ENCODE peak calls at places on chromosome 14, in four cellular contexts. T, U, R and M are unnamed samples.

GRCh38 chr14:64442300-64442988 is 22.9 kb upstream of the AKAP5 start:
- DNase-seq in T (peak; percentile 56), U (no peak), R (no peak), M (no peak)

GRCh38 chr14:91866061-91866460 is 1.3 kb downstream of the TC2N start:
- DNase-seq in T (peak; percentile 49), U (no peak), R (no peak), M (no peak)

GRCh38 chr14:68386950-68387779 is 405.7 kb downstream of the ZFP36L1 start:
- DNase-seq in T (peak; percentile 76), U (no peak), R (no peak), M (no peak)

GRCh38 chr14:63290741-63291286 is 27.9 kb downstream of the GPHB5 start:
- DNase-seq in T (peak; percentile 79), U (no peak), R (no peak), M (no peak)

GRCh38 chr14:36221097-36221496 is 44.6 kb upstream of the PTCSC3 start:
- DNase-seq in T (no peak), U (no peak), R (peak; percentile 72), M (no peak)

GRCh38 chr14:104428860-104429259 is 150.7 kb upstream of the C14orf180 start:
- DNase-seq in T (no peak), U (no peak), R (no peak), M (no peak)

GRCh38 chr14:98138666-98139065 is 1133.3 kb downstream of the BCL11B start:
- DNase-seq in T (peak; percentile 22), U (no peak), R (peak; percentile 88), M (peak; percentile 27)

GRCh38 chr14:73709904-73710469 is 4.2 kb downstream of the PNMA1 start:
- DNase-seq in T (no peak), U (no peak), R (no peak), M (no peak)

GRCh38 chr14:93793555-93793954 is 5.3 kb upstream of the PRIMA1 start:
- DNase-seq in T (no peak), U (no peak), R (no peak), M (no peak)

GRCh38 chr14:105839425-105840265 is 313.3 kb downstream of the TMEM121 start:
- DNase-seq in T (no peak), U (no peak), R (no peak), M (no peak)

GRCh38 chr14:75972729-75973480 is 8.9 kb downstream of the TGFB3 start:
- DNase-seq in T (no peak), U (no peak), R (peak; percentile 24), M (no peak)

GRCh38 chr14:61102549-61103466 is 121.8 kb downstream of the SLC38A6 start:
- DNase-seq in T (no peak), U (peak; percentile 79), R (no peak), M (no peak)

GRCh38 chr14:45083622-45083978 is 316 bp upstream of the PRPF39 start:
- DNase-seq in T (no peak), U (no peak), R (no peak), M (no peak)

GRCh38 chr14:39988939-39989338 is 556.7 kb upstream of the FBXO33 start:
- DNase-seq in T (peak; percentile 40), U (no peak), R (peak; percentile 76), M (no peak)

GRCh38 chr14:64082837-64083236 is 211.3 kb downstream of the ESR2 start:
- DNase-seq in T (peak; percentile 79), U (no peak), R (no peak), M (no peak)

GRCh38 chr14:60656755-60657608 is 7.7 kb upstream of the SIX1 start:
- DNase-seq in T (peak; percentile 74), U (peak; percentile 59), R (peak; percentile 88), M (peak; percentile 90)

GRCh38 chr14:54133896-54134295 is 177.3 kb upstream of the BMP4 start:
- DNase-seq in T (peak; percentile 29), U (peak; percentile 46), R (no peak), M (no peak)

GRCh38 chr14:87149583-87150354 is 843.2 kb downstream of the GALC start:
- DNase-seq in T (no peak), U (no peak), R (peak; percentile 97), M (peak; percentile 49)

GRCh38 chr14:90871605-90872233 is 55.5 kb upstream of the TTC7B start:
- DNase-seq in T (peak; percentile 42), U (no peak), R (no peak), M (no peak)

GRCh38 chr14:30657050-30657449 is 34.9 kb downstream of the SCFD1 start:
- DNase-seq in T (peak; percentile 75), U (no peak), R (no peak), M (no peak)

GRCh38 chr14:30655124-30655523 is 33.0 kb downstream of the SCFD1 start:
- DNase-seq in T (no peak), U (no peak), R (no peak), M (no peak)

GRCh38 chr14:30655658-30656057 is 33.5 kb downstream of the SCFD1 start:
- DNase-seq in T (no peak), U (no peak), R (no peak), M (no peak)

GRCh38 chr14:30657606-30658163 is 35.6 kb downstream of the SCFD1 start:
- DNase-seq in T (peak; percentile 33), U (no peak), R (peak; percentile 39), M (no peak)

DNA sequence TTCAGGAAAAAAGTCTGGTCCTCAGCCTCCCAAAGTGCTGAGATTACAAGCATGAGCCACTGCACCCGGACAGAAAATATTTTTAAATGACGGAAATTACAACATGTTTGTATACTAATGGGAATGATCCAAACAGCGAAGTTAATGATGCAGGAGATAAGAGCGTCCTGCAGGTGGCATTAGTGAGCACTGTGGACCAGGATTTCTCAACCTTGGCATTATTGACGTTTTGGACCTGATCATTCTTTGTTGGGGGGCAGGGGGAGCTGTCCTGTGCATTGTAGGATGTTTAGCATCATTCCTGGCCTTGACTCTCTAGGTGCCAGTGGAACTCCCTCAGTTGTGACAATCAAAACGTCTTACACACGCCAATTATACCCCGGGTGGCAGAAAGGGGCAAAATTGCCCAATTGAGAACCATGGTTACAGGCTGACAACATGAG is 34.1 kb downstream of the SCFD1 start:
- DNase-seq in T (peak; percentile 48), U (no peak), R (peak; percentile 73), M (peak; percentile 13)
- H3K36me3 ChIP-seq in T (peaks cover 38% of the 10 kb centered on the region), U (peaks cover 3% of the 10 kb centered on the region), R (peaks cover 22% of the 10 kb centered on the region), M (peaks cover 12% of the 10 kb centered on the region)

GRCh38 chr14:81314443-81315175 is 85.5 kb downstream of the STON2 start:
- DNase-seq in T (no peak), U (no peak), R (no peak), M (no peak)
- H3K4me3 ChIP-seq in T (no peak overlapping the region), U (no peak overlapping the region), R (no peak overlapping the region), M (no peak overlapping the region)

GRCh38 chr14:31139301-31139847 is 68.2 kb downstream of the HECTD1 start:
- DNase-seq in T (no peak), U (no peak), R (no peak), M (no peak)

GRCh38 chr14:31142455-31143087 is 65.0 kb downstream of the HECTD1 start:
- DNase-seq in T (no peak), U (no peak), R (no peak), M (no peak)

GRCh38 chr14:31137214-31137889 is 70.2 kb downstream of the HECTD1 start:
- DNase-seq in T (no peak), U (no peak), R (no peak), M (no peak)

GRCh38 chr14:31133133-31133532 is 74.5 kb downstream of the HECTD1 start:
- DNase-seq in T (no peak), U (no peak), R (no peak), M (no peak)

DNA sequence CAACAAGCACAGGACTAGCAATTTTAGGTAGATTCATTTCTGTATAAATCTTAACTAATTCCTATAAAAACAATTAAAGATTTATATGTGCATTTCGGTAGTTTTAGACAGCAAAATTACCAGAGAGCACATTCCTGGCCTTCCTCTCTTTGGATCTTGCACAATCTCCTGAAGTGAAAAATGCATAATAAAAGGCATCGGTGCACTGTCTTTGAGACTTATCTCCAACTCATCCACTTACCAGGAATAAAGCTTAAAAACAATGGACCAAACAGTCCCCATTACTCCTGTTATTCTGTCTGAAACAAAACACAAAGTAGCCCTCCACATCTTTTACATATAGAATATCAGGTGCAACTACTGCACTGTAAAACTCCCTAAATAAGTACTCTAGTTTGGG is 69.3 kb downstream of the HECTD1 start:
- DNase-seq in T (peak; percentile 12), U (no peak), R (no peak), M (no peak)
- H3K36me3 ChIP-seq in T (peaks cover 77% of the 10 kb centered on the region), U (peaks cover 17% of the 10 kb centered on the region), R (peaks cover 34% of the 10 kb centered on the region), M (peaks cover 14% of the 10 kb centered on the region)

DNA sequence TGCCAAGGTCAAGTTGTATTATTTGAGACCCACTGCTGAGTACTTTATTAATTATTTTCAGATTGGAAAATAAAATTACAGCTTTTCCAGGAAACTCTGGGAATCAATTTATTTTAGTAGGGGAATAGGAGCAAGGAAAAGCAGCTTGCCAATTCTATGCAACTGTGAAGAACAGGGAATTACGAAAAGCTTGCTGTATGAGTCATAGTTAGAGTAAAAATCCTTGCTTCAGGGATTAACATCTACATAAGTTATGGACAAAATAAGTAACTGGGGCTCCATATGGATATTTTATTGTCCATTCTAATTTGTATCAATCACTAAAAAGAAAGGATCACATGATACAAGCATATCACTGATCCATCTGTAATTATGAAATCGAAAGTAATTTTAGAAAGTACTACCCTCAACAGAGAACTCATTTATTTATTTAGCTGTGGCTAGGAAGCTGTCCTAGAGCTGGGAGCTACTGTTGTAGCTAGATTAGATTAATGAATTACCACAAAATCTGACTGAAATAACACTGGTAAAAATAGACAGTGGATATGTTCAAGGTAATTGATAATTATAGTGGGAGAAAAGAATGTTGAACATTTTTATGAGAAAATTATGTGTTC is 303.5 kb upstream of the NPAS3 start:
- DNase-seq in T (peak; percentile 64), U (no peak), R (no peak), M (no peak)
- H3K4me3 ChIP-seq in T (no peak overlapping the region), U (peak overlapping the region; percentile 10), R (no peak overlapping the region), M (no peak overlapping the region)

GRCh38 chr14:101897326-101897725 is 67.0 kb upstream of the DYNC1H1 start:
- DNase-seq in T (no peak), U (no peak), R (no peak), M (no peak)
- H3K36me3 ChIP-seq in T (peaks cover 61% of the 10 kb centered on the region), U (peaks cover 12% of the 10 kb centered on the region), R (peaks cover 10% of the 10 kb centered on the region), M (peaks cover 12% of the 10 kb centered on the region)